ENCODE peak calls at places on chromosome 16, in six cellular contexts. G is H1, L is ovary, K is adrenal gland, B is A549, J is stomach. M is an unnamed sample.

GRCh38 chr16:14072360-14072759 is 1.2 kb downstream of the MRTFB start:
- DNase-seq in G (no peak), L (no peak), K (no peak), B (no peak), J (no peak), M (peak)

GRCh38 chr16:48292452-48292851 is 45.1 kb upstream of the ABCC11 start:
- DNase-seq in G (no peak), L (no peak), K (no peak), B (no peak), J (no peak), M (no peak)

GRCh38 chr16:15983898-15984297 is 34.5 kb downstream of the ABCC1 start:
- DNase-seq in G (no peak), L (no peak), K (no peak), B (no peak), J (no peak), M (no peak)

GRCh38 chr16:29951966-29952365 is 9.9 kb upstream of the TMEM219 start:
- DNase-seq in G (peak), L (no peak), K (no peak), B (peak), J (no peak), M (no peak)

GRCh38 chr16:6682142-6682811 is 650.4 kb upstream of the RBFOX1 start:
- DNase-seq in G (peak), L (no peak), K (peak), B (peak), J (peak), M (peak)

GRCh38 chr16:82636958-82637357 is 10.2 kb downstream of the CDH13 start:
- DNase-seq in G (no peak), L (no peak), K (no peak), B (no peak), J (no peak), M (no peak)

GRCh38 chr16:71811261-71811803 is 2.7 kb upstream of the AP1G1 start:
- DNase-seq in G (no peak), L (no peak), K (no peak), B (no peak), J (no peak), M (no peak)

GRCh38 chr16:22188595-22189442 is 17.3 kb upstream of the EEF2K start:
- DNase-seq in G (peak), L (peak), K (peak), B (peak), J (peak), M (peak)

GRCh38 chr16:85486256-85486915 is 126.7 kb upstream of the GSE1 start:
- DNase-seq in G (no peak), L (no peak), K (no peak), B (no peak), J (peak), M (peak)

GRCh38 chr16:57146735-57147134 is 39.1 kb downstream of the PSME3IP1 start:
- DNase-seq in G (peak), L (no peak), K (no peak), B (peak), J (no peak), M (no peak)

DNA sequence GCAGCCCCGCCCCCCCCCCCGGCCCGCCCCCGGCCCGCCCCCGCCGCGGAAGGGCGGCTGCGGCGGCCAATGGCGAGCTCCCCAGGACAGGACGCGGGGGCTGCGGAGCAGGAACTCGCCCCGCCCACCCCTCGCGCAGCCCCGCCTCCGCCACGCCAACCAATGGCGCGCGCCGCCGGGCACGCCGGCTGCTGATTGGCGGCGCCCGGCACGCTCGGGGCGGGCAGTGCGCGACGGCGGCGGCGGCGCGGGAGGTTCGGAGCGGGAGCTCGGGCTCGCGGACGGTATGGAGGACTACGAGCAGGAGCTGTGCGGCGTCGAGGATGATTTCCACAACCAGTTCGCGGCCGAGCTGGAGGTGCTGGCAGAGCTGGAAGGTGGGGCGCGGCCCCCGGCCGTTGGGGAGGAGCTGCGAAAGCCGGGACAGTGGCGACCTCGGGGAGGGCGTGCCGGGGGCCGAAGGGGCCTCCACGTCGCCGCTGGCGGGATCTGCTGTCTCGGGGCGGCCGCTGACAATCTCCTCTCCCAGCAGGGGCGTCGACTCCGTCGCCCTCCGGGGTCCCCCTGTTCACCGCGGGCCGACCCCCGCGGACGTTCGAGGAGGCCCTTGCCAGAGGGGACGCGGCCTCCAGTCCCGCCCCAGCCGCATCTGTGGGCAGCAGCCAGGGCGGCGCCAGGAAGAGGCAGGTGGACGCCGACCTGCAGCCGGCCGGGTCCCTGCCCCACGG is at the start of gene CHTF18:
- DNase-seq in G (peak), L (peak), K (peak), B (peak), J (peak), M (peak)
- H3K27ac ChIP-seq in G (peak), L (no peak), K (peak), B (peak), J (peak), M (no peak)

DNA sequence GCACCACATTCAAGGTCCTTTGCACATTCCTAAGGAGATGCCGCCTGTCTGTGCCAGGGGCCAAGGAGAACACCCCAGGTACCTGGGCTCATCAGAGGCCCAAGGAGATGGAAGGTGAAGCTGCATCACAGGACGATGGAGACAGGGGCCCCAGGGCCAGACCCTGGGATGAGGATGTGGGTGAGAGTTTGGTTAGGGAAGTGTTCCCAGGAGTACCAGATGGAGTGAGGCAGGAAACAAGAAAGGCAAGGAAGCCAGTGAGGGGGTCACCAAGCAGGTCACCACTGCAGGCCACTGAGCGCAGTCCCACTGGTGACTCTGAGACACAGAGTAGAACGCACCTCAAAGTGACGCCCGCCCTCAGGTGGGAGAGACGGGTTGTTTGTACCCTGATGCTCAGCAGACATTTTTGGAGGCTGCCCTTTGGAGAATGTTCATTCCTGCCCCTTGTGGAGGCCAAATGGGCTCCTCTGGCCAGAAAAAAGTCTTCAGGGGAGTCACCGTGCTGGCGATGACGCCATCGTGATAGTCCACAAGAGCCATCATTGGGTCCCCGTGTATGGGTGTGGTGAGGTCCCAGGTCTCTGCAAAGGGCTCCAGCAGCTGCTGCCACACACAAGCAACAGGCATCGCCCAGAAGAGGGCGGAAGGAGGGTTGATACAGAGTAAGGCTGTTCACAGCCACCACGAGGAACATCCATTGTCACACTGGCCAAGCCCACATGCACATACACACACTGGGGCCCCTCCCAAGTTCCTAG is 57.5 kb downstream of the BEAN1 start:
- DNase-seq in G (no peak), L (no peak), K (no peak), B (peak), J (no peak), M (no peak)
- TF ChIP-seq CTCF in G (no peak), L (no peak), K (no peak), B (no peak), J (no peak), M (no peak)

GRCh38 chr16:3137267-3137666 is 2.4 kb downstream of the ZNF213 start:
- DNase-seq in G (no peak), L (no peak), K (no peak), B (no peak), J (no peak), M (no peak)

GRCh38 chr16:3138342-3138741 is 3.5 kb downstream of the ZNF213 start:
- DNase-seq in G (no peak), L (no peak), K (no peak), B (no peak), J (no peak), M (no peak)

GRCh38 chr16:3134338-3135119 is at the start of gene ZNF213:
- DNase-seq in G (peak), L (peak), K (peak), B (peak), J (peak), M (peak)

GRCh38 chr16:3131755-3132377 is 3.0 kb upstream of the ZNF213 start:
- DNase-seq in G (peak), L (no peak), K (no peak), B (peak), J (peak), M (peak)

DNA sequence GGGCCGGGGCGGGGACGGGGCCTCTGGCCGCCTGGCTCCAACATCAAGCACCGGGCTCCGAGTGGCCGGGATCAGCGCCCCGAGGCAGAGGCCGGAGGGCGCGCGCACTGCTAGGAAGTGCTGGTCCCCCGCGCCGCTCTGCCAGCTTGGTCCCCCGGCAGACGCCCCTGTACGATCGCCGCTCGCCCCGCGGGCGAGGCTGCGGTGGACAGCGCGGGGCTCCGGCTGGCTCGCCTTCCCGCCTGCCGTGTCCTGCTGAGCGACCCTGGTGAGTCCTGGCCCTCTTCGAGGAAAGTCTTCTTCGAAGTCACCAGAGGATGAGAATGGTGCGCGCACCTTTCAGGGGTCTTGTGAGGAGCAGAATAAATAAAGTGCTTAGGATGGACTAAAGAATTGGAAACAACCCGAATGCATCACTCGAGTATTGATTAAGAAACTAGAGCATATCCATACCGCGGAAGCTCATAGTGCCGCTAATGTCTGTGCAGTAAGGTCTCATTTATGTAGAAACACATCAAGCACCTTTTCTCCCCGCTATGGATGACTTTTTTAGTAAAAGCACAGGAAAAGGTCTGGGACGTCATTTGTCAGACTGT is 389 bp downstream of the ZNF213 start:
- DNase-seq in G (no peak), L (no peak), K (no peak), B (no peak), J (no peak), M (no peak)
- TF ChIP-seq POLR2A in G (no peak), L (no peak), K (no peak), B (peak), J (no peak), M (peak)

GRCh38 chr16:49620868-49621239 is 235.1 kb downstream of the ZNF423 start:
- DNase-seq in G (no peak), L (peak), K (no peak), B (no peak), J (no peak), M (no peak)

GRCh38 chr16:49618955-49619354 is 237.0 kb downstream of the ZNF423 start:
- DNase-seq in G (peak), L (no peak), K (no peak), B (no peak), J (no peak), M (no peak)

GRCh38 chr16:49619811-49620157 is 236.1 kb downstream of the ZNF423 start:
- DNase-seq in G (peak), L (no peak), K (no peak), B (no peak), J (peak), M (no peak)

GRCh38 chr16:49621240-49622083 is 234.4 kb downstream of the ZNF423 start:
- DNase-seq in G (no peak), L (peak), K (no peak), B (no peak), J (no peak), M (no peak)

DNA sequence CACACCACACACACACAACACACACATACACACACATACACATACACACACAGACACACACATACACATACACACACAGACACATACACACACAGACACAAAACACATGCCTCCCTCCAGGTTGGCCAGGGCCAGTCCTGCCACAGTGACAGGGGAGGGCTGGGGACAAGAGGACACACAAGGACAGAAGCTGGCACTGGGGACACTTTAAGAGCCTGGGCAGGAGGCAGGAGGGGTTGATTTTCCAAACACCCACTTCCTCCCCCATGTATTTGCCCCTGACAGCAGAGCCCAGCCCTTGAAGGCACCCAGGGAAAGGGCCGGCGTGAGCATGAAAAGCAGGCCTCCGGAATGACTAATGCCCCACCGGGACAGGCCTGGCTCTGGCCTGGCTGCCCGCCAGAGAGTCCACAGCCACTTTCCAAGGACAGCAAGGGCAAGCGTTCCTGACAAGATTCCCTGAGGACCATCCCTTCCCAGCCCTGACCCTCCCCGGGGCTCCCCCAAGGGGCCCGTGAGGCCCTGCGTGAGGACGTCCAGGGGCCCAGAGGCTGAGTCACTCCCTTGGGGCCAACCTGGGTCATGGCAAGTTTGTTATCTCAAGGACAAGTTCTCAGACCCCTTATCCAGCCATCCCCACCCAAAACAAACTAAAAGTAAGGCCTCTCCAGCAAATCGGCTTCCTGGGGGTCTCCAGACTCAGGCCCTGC is 235.6 kb downstream of the ZNF423 start:
- DNase-seq in G (no peak), L (peak), K (peak), B (peak), J (peak), M (peak)
- H3K27ac ChIP-seq in G (no peak), L (peak), K (peak), B (no peak), J (no peak), M (peak)

DNA sequence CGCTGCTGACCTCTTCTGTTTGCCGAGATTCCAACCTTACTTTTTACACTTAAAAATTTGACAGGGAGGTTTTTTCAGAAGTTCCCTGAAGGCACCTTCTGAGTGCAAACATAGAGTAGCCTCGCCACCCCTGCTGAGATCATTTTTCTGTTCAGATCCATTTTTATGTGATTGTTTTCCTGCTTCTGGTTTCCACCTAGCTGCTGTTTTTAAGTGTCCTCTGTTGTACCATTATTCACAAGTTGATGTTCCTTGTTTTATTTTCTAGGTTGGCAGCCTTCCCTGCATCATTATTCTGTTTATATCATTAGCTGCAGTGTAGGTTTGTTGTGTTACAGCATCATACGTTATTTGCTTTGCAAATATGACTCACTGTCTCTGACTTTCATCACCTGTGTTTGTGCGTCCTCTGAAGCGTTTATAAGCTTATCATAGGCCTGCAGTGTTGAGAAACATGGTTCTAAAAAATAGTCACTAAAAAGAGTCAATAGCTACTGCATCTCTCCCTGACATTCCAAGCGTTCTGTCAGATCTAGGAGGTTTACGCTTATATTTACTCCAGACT is 116.9 kb upstream of the CLEC3A start:
- DNase-seq in G (no peak), L (no peak), K (no peak), B (peak), J (no peak), M (no peak)
- TF ChIP-seq CTCF in G (no peak), L (no peak), K (no peak), B (no peak), J (no peak), M (no peak)

GRCh38 chr16:3127745-3128144 is 7.1 kb upstream of the ZNF213 start:
- DNase-seq in G (no peak), L (no peak), K (no peak), B (no peak), J (no peak), M (no peak)

GRCh38 chr16:3123986-3124886 is 10.6 kb upstream of the ZNF213 start:
- DNase-seq in G (peak), L (peak), K (peak), B (peak), J (peak), M (peak)

DNA sequence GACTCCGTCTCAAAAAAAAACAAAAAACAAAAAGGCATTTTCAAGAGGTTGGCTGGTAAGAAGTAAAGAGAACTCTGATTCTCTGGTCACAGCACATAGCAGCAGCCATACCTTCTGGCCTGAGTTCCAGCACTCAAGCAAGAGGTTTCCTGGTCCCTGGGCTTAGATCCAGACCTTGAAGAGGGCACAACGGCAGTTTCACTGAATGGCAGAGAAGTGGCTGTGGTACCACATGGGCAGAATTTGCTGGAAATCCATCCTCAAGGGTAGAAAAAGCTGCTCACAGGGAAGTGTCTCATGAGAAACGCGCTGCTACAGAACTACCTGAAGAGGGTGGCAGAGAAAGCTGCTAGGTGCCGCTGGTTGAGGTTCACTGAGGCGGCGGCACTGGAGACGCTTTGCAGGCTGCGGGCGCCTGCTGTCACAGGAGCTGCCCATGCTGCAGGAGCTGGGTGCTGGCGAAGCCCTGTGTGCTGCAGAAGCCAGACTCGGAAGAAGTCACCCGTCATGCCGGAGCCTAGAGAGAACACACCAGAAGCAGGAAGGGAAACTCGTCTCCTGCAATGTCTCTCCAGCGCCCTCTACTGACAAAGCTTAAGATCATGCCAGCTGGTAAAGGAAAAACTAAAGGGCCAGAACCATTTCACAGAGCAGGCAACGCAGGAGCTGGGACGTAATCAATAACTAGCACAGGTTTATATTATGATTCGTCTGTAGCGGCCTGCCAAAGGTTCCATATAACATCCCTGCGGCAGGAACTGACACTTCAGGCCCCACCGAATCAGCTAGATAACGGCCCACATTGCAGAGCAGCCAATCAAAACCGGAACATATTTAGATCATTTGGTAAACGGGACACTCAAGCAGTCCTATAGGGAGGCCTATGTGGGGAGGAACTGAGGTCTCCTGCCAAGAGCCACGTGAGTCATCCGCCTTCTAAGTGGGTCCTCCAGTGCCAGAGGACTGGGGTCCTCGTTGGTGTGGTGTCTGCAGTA is 5.4 kb upstream of the ZNF213 start:
- DNase-seq in G (peak), L (peak), K (peak), B (peak), J (peak), M (peak)
- TF ChIP-seq POLR2A in G (no peak), L (no peak), K (no peak), B (peak), J (no peak), M (no peak)

GRCh38 chr16:88762941-88763340 is 22.1 kb downstream of the PIEZO1 start:
- DNase-seq in G (no peak), L (no peak), K (no peak), B (no peak), J (no peak), M (no peak)
- H3K27ac ChIP-seq in G (peak), L (no peak), K (peak), B (no peak), J (no peak), M (peak)

GRCh38 chr16:67844441-67844840 is 2.3 kb upstream of the NUTF2 start:
- DNase-seq in G (no peak), L (no peak), K (no peak), B (no peak), J (no peak), M (no peak)
- TF ChIP-seq CTCF in G (no peak), L (no peak), K (no peak), B (no peak), J (no peak), M (no peak)

M was measured in thyroid gland.